ENCODE peak calls at places on chromosomes 2 and 18, in five cellular contexts. One of them, this sample, is unnamed.

GRCh38 chr2:207473866-207474251 is 55.9 kb upstream of the CREB1 start:
- DNase-seq in AG09309: no peak
- DNase-seq in neural progenitor cell: no peak
- DNase-seq in GM10248: no peak
- DNase-seq in cardiac fibroblast: no peak
- DNase-seq in this sample: no peak

GRCh38 chr2:196821195-196821594 is 12.0 kb upstream of the C2orf66 start:
- DNase-seq in AG09309: no peak
- DNase-seq in neural progenitor cell: no peak
- DNase-seq in GM10248: no peak
- DNase-seq in cardiac fibroblast: peak
- DNase-seq in this sample: no peak

GRCh38 chr2:197502685-197503084 is 2.5 kb downstream of the HSPE1 start:
- DNase-seq in AG09309: no peak
- DNase-seq in neural progenitor cell: no peak
- DNase-seq in GM10248: no peak
- DNase-seq in cardiac fibroblast: no peak
- DNase-seq in this sample: no peak

GRCh38 chr2:139876321-139876720 is 1096.1 kb upstream of the NXPH2 start:
- DNase-seq in AG09309: no peak
- DNase-seq in neural progenitor cell: no peak
- DNase-seq in GM10248: no peak
- DNase-seq in cardiac fibroblast: no peak
- DNase-seq in this sample: no peak

GRCh38 chr18:23238152-23238531 is 102.9 kb downstream of the CABLES1 start:
- DNase-seq in AG09309: no peak
- DNase-seq in neural progenitor cell: no peak
- DNase-seq in GM10248: no peak
- DNase-seq in cardiac fibroblast: peak
- DNase-seq in this sample: no peak

GRCh38 chr2:176115883-176116813 is at the start of gene HOXD10:
- DNase-seq in AG09309: no peak
- DNase-seq in neural progenitor cell: peak
- DNase-seq in GM10248: no peak
- DNase-seq in cardiac fibroblast: no peak
- DNase-seq in this sample: no peak

GRCh38 chr2:120949027-120949956 is 213.6 kb downstream of the GLI2 start:
- DNase-seq in AG09309: no peak
- DNase-seq in neural progenitor cell: no peak
- DNase-seq in GM10248: no peak
- DNase-seq in cardiac fibroblast: no peak
- DNase-seq in this sample: no peak

GRCh38 chr2:85754313-85755095 is 713 bp downstream of the ATOH8 start:
- DNase-seq in AG09309: no peak
- DNase-seq in neural progenitor cell: peak
- DNase-seq in GM10248: no peak
- DNase-seq in cardiac fibroblast: peak
- DNase-seq in this sample: peak

GRCh38 chr2:15494877-15495276 is 66.3 kb downstream of the NBAS start:
- DNase-seq in AG09309: no peak
- DNase-seq in neural progenitor cell: no peak
- DNase-seq in GM10248: no peak
- DNase-seq in cardiac fibroblast: no peak
- DNase-seq in this sample: no peak

GRCh38 chr2:191064590-191064989 is 50.6 kb upstream of the STAT1 start:
- DNase-seq in AG09309: no peak
- DNase-seq in neural progenitor cell: no peak
- DNase-seq in GM10248: no peak
- DNase-seq in cardiac fibroblast: no peak
- DNase-seq in this sample: no peak

GRCh38 chr2:187593697-187594096 is 39.5 kb upstream of the TFPI start:
- DNase-seq in AG09309: no peak
- DNase-seq in neural progenitor cell: no peak
- DNase-seq in GM10248: no peak
- DNase-seq in cardiac fibroblast: no peak
- DNase-seq in this sample: no peak

GRCh38 chr18:10228380-10228779 is 226.1 kb upstream of the APCDD1 start:
- DNase-seq in AG09309: no peak
- DNase-seq in neural progenitor cell: no peak
- DNase-seq in GM10248: no peak
- DNase-seq in cardiac fibroblast: no peak
- DNase-seq in this sample: no peak

GRCh38 chr2:232749331-232749730 is 27.0 kb downstream of the KCNJ13 start:
- DNase-seq in AG09309: no peak
- DNase-seq in neural progenitor cell: no peak
- DNase-seq in GM10248: no peak
- DNase-seq in cardiac fibroblast: no peak
- DNase-seq in this sample: no peak

GRCh38 chr2:111007757-111008688 is 112.7 kb upstream of the BCL2L11 start:
- DNase-seq in AG09309: no peak
- DNase-seq in neural progenitor cell: no peak
- DNase-seq in GM10248: no peak
- DNase-seq in cardiac fibroblast: no peak
- DNase-seq in this sample: no peak

GRCh38 chr2:174694920-174695319 is 69.4 kb downstream of the CHRNA1 start:
- DNase-seq in AG09309: no peak
- DNase-seq in neural progenitor cell: no peak
- DNase-seq in GM10248: no peak
- DNase-seq in cardiac fibroblast: no peak
- DNase-seq in this sample: no peak

GRCh38 chr2:65660340-65660739 is 227.9 kb upstream of the SPRED2 start:
- DNase-seq in AG09309: no peak
- DNase-seq in neural progenitor cell: no peak
- DNase-seq in GM10248: no peak
- DNase-seq in cardiac fibroblast: no peak
- DNase-seq in this sample: no peak

GRCh38 chr2:69577467-69578200 is 65.9 kb downstream of the AAK1 start:
- DNase-seq in AG09309: no peak
- DNase-seq in neural progenitor cell: no peak
- DNase-seq in GM10248: no peak
- DNase-seq in cardiac fibroblast: peak
- DNase-seq in this sample: no peak

GRCh38 chr18:48791636-48792105 is 159.1 kb downstream of the SMAD7 start:
- DNase-seq in AG09309: no peak
- DNase-seq in neural progenitor cell: no peak
- DNase-seq in GM10248: no peak
- DNase-seq in cardiac fibroblast: no peak
- DNase-seq in this sample: no peak

GRCh38 chr2:42147641-42148274 is 21.4 kb upstream of the EML4 start:
- DNase-seq in AG09309: peak
- DNase-seq in neural progenitor cell: no peak
- DNase-seq in GM10248: no peak
- DNase-seq in cardiac fibroblast: peak
- DNase-seq in this sample: no peak

GRCh38 chr2:184906709-184907108 is 308.4 kb downstream of the ZNF804A start:
- DNase-seq in AG09309: no peak
- DNase-seq in neural progenitor cell: no peak
- DNase-seq in GM10248: no peak
- DNase-seq in cardiac fibroblast: peak
- DNase-seq in this sample: no peak

GRCh38 chr2:9174771-9175441 is 31.7 kb upstream of the ASAP2 start:
- DNase-seq in AG09309: no peak
- DNase-seq in neural progenitor cell: no peak
- DNase-seq in GM10248: no peak
- DNase-seq in cardiac fibroblast: peak
- DNase-seq in this sample: no peak

GRCh38 chr2:219126555-219126954 is 34.1 kb downstream of the NHEJ1 start:
- DNase-seq in AG09309: no peak
- DNase-seq in neural progenitor cell: no peak
- DNase-seq in GM10248: no peak
- DNase-seq in cardiac fibroblast: no peak
- DNase-seq in this sample: no peak

GRCh38 chr2:83851066-83851465 is 608.0 kb downstream of the SUCLG1 start:
- DNase-seq in AG09309: no peak
- DNase-seq in neural progenitor cell: no peak
- DNase-seq in GM10248: no peak
- DNase-seq in cardiac fibroblast: no peak
- DNase-seq in this sample: no peak

GRCh38 chr2:180938419-180938818 is 42.0 kb upstream of the UBE2E3 start:
- DNase-seq in AG09309: peak
- DNase-seq in neural progenitor cell: no peak
- DNase-seq in GM10248: no peak
- DNase-seq in cardiac fibroblast: peak
- DNase-seq in this sample: no peak

GRCh38 chr2:75526842-75527241 is 33.9 kb downstream of the EVA1A start:
- DNase-seq in AG09309: no peak
- DNase-seq in neural progenitor cell: no peak
- DNase-seq in GM10248: no peak
- DNase-seq in cardiac fibroblast: no peak
- DNase-seq in this sample: no peak

GRCh38 chr18:22538463-22538862 is 120.7 kb upstream of the CTAGE1 start:
- DNase-seq in AG09309: peak
- DNase-seq in neural progenitor cell: no peak
- DNase-seq in GM10248: no peak
- DNase-seq in cardiac fibroblast: no peak
- DNase-seq in this sample: no peak

GRCh38 chr2:21759819-21760218 is 636.1 kb downstream of the TDRD15 start:
- DNase-seq in AG09309: no peak
- DNase-seq in neural progenitor cell: no peak
- DNase-seq in GM10248: no peak
- DNase-seq in cardiac fibroblast: no peak
- DNase-seq in this sample: no peak

GRCh38 chr2:21757805-21758204 is 634.0 kb downstream of the TDRD15 start:
- DNase-seq in AG09309: no peak
- DNase-seq in neural progenitor cell: peak
- DNase-seq in GM10248: no peak
- DNase-seq in cardiac fibroblast: no peak
- DNase-seq in this sample: no peak

GRCh38 chr2:21748501-21748900 is 624.7 kb downstream of the TDRD15 start:
- DNase-seq in AG09309: no peak
- DNase-seq in neural progenitor cell: no peak
- DNase-seq in GM10248: no peak
- DNase-seq in cardiac fibroblast: no peak
- DNase-seq in this sample: no peak

DNA sequence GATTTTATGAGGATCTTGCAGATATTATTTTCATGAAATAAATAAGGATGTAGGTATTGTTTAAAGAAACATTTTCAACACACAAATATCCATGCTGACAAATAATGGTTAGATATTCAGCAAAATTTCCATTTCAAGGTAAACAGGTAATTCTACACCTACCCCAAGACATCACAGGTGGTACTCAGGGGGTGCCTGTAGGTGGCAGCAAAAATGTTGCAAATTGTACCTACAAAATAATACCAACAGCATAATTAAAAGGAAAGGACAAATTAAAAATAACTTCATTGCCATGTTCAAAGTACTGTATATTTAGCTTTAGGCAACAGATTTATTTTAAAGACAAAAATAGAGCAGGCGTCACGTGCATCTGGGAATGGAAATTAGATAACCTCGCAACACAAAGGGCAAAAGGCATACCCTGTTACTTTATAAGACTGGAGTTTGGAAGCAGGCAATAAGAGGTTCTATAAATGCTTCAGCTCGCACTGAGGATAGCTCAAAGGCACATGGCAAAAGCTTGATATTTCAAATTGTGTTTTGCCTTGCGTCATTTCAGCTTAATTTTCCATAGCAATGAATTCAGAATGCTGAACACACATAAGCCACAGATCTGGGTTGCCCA is 630.5 kb downstream of the TDRD15 start:
- DNase-seq in AG09309: no peak
- DNase-seq in neural progenitor cell: no peak
- DNase-seq in GM10248: no peak
- DNase-seq in cardiac fibroblast: no peak
- DNase-seq in this sample: no peak
- TF ChIP-seq CTCF in AG09309: peak
- TF ChIP-seq CTCF in neural progenitor cell: peak
- TF ChIP-seq CTCF in GM10248: no peak
- TF ChIP-seq CTCF in cardiac fibroblast: peak
- TF ChIP-seq CTCF in this sample: peak

DNA sequence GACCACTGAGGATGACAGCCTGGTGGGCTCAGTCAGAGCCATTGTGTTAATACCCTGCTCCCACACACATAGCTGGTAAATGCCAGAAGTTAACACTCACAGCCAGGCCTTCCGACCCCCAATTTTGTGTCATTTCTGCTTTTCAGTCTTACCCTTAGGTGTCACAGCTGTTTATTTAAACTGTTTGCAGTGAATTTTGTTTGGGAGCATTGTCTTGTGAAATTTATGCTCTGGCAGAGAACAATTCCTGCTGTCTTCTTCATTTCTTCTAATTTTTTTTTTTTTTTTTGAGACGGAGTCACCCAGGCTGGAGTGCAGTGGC is 8.2 kb downstream of the LPIN1 start:
- DNase-seq in AG09309: no peak
- DNase-seq in neural progenitor cell: no peak
- DNase-seq in GM10248: no peak
- DNase-seq in cardiac fibroblast: no peak
- DNase-seq in this sample: no peak
- TF ChIP-seq CTCF in AG09309: no peak
- TF ChIP-seq CTCF in neural progenitor cell: no peak
- TF ChIP-seq CTCF in GM10248: no peak
- TF ChIP-seq CTCF in cardiac fibroblast: no peak
- TF ChIP-seq CTCF in this sample: no peak

DNA sequence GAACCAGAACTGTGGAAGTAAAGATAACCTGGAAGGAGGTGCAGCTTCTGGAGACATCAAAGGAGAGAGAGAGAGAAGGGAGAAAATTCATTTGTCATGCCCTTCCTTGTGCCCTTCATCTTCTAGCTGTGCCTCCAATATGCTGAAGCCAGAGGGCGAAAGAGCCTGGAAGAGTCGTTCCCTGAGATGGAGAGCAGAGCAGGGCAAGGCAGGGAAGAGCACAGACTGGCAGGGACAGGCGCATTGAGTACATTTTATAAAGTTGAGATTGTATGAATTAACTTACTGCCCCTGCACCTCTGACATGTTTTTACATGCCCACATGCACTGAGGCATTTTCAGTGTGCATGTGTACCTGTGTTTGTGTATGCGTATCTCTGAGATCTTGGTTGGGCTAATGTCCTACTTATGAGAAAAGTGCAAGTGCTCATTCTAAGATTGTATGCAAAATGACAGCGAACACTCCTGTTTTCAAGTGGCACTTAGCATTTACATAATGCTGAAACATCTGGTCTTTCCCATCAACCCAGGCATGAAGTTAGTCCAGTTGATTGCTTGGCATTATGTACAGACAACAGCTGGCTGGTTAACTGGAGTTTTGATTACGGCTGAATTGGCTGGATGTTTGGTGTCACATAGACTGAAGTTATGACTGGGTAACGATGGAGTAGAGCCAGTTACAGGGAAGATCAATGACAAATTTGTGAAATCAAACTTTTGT is 23.7 kb upstream of the MMADHC start:
- DNase-seq in AG09309: no peak
- DNase-seq in neural progenitor cell: peak
- DNase-seq in GM10248: no peak
- DNase-seq in cardiac fibroblast: peak
- DNase-seq in this sample: no peak
- TF ChIP-seq CTCF in AG09309: peak
- TF ChIP-seq CTCF in neural progenitor cell: peak
- TF ChIP-seq CTCF in GM10248: no peak
- TF ChIP-seq CTCF in cardiac fibroblast: no peak
- TF ChIP-seq CTCF in this sample: no peak

DNA sequence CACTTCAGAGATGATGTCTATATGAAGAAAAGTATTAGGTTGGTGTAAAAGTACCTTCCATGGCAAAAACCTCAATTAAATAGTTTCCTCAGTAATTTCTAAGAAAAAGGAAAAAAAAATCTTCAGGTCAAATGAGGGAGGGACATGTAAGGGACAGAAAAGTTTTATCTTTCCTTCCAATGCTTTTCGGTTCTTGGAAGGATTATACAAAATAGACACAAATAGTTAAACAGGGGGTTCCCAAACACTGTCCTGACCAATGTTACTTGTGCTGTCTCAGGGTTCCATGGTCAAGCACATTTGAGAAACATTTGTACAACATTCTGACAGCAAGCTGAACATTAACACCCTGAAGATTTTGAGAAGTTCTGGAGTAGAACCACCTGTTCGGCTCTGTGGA is 22.0 kb downstream of the ERMN start:
- DNase-seq in AG09309: no peak
- DNase-seq in neural progenitor cell: no peak
- DNase-seq in GM10248: no peak
- DNase-seq in cardiac fibroblast: no peak
- DNase-seq in this sample: no peak
- TF ChIP-seq CTCF in AG09309: no peak
- TF ChIP-seq CTCF in neural progenitor cell: no peak
- TF ChIP-seq CTCF in GM10248: no peak
- TF ChIP-seq CTCF in cardiac fibroblast: no peak
- TF ChIP-seq CTCF in this sample: no peak